ENCODE peak calls at places on chromosomes 6 and 20, in four cellular contexts. H is K562, S is GM12878, V is HepG2. W is an unnamed sample.

GRCh38 chr20:58223358-58223941 is 5.0 kb downstream of the ANKRD60 start:
- DNase-seq in H (no peak), S (no peak), V (no peak), W (no peak)

GRCh38 chr20:58542411-58543095 is 27.4 kb upstream of the APCDD1L start:
- DNase-seq in H (peak), S (no peak), V (no peak), W (no peak)

GRCh38 chr20:50289581-50289980 is 99.0 kb downstream of the CEBPB start:
- DNase-seq in H (no peak), S (no peak), V (no peak), W (no peak)

GRCh38 chr6:139407718-139408222 is 33.3 kb upstream of the CITED2 start:
- DNase-seq in H (no peak), S (no peak), V (no peak), W (no peak)

GRCh38 chr6:14476793-14477531 is 359.4 kb downstream of the CD83 start:
- DNase-seq in H (peak), S (no peak), V (no peak), W (peak)

GRCh38 chr20:39110819-39111136 is 148.6 kb downstream of the DHX35 start:
- DNase-seq in H (no peak), S (no peak), V (no peak), W (no peak)

GRCh38 chr20:50794846-50795634 is at the start of gene BCAS4:
- DNase-seq in H (peak), S (no peak), V (peak), W (peak)

GRCh38 chr6:31712296-31712695 is 2.9 kb upstream of the LY6G6D start:
- DNase-seq in H (no peak), S (no peak), V (no peak), W (peak)

GRCh38 chr6:54698974-54699373 is 147.6 kb upstream of the FAM83B start:
- DNase-seq in H (no peak), S (peak), V (no peak), W (peak)

GRCh38 chr20:41367956-41368355 is 1.3 kb upstream of the EMILIN3 start:
- DNase-seq in H (no peak), S (no peak), V (no peak), W (no peak)

GRCh38 chr20:48912065-48912464 is 9.4 kb upstream of the ARFGEF2 start:
- DNase-seq in H (no peak), S (no peak), V (no peak), W (no peak)

GRCh38 chr20:14477125-14477524 is 139.7 kb upstream of the FLRT3 start:
- DNase-seq in H (no peak), S (no peak), V (no peak), W (no peak)

GRCh38 chr6:80211295-80211694 is 104.8 kb downstream of the BCKDHB start:
- DNase-seq in H (no peak), S (no peak), V (no peak), W (no peak)

GRCh38 chr6:130489514-130489913 is 123.7 kb downstream of the TMEM200A start:
- DNase-seq in H (no peak), S (no peak), V (no peak), W (no peak)

GRCh38 chr6:56450882-56451739 is 191.6 kb downstream of the DST start:
- DNase-seq in H (no peak), S (no peak), V (peak), W (no peak)

GRCh38 chr6:12371641-12372146 is 81.5 kb downstream of the EDN1 start:
- DNase-seq in H (no peak), S (no peak), V (peak), W (no peak)

GRCh38 chr20:49529470-49529869 is 38.5 kb downstream of the PTGIS start:
- DNase-seq in H (no peak), S (no peak), V (no peak), W (no peak)

GRCh38 chr20:34472246-34472925 is 43.8 kb upstream of the DYNLRB1 start:
- DNase-seq in H (peak), S (no peak), V (no peak), W (no peak)

GRCh38 chr6:160368670-160369069 is 20.5 kb downstream of the SLC22A3 start:
- DNase-seq in H (no peak), S (no peak), V (no peak), W (no peak)

GRCh38 chr6:10582774-10583508 is 61.8 kb downstream of the GCNT2 start:
- DNase-seq in H (no peak), S (no peak), V (peak), W (peak)

GRCh38 chr6:31453259-31453658 is 44.7 kb upstream of the MICB start:
- DNase-seq in H (no peak), S (no peak), V (no peak), W (no peak)

GRCh38 chr6:18748314-18748713 is 361.2 kb downstream of the RNF144B start:
- DNase-seq in H (no peak), S (no peak), V (no peak), W (no peak)

GRCh38 chr20:36645353-36645752 is 643 bp downstream of the SLA2 start:
- DNase-seq in H (no peak), S (no peak), V (no peak), W (no peak)

GRCh38 chr6:170291271-170292110 is 613 bp upstream of the DLL1 start:
- DNase-seq in H (no peak), S (no peak), V (no peak), W (peak)

GRCh38 chr6:2275207-2275891 is 29.9 kb upstream of the GMDS start:
- DNase-seq in H (no peak), S (no peak), V (no peak), W (peak)

GRCh38 chr6:7050099-7050498 is 57.7 kb upstream of the RREB1 start:
- DNase-seq in H (no peak), S (no peak), V (no peak), W (no peak)

GRCh38 chr6:150857062-150857905 is 8.2 kb upstream of the MTHFD1L start:
- DNase-seq in H (no peak), S (no peak), V (peak), W (no peak)

GRCh38 chr6:69835414-69836179 is 30.8 kb upstream of the COL19A1 start:
- DNase-seq in H (peak), S (no peak), V (peak), W (peak)

GRCh38 chr20:46701057-46701456 is 8.4 kb upstream of the SLC2A10 start:
- DNase-seq in H (no peak), S (no peak), V (no peak), W (no peak)

GRCh38 chr6:91273729-91274128 is 686.9 kb upstream of the MAP3K7 start:
- DNase-seq in H (no peak), S (no peak), V (no peak), W (no peak)

GRCh38 chr6:20564269-20564668 is 30.0 kb downstream of the CDKAL1 start:
- DNase-seq in H (no peak), S (no peak), V (no peak), W (no peak)

GRCh38 chr20:52943185-52943841 is 28.8 kb upstream of the TSHZ2 start:
- DNase-seq in H (no peak), S (no peak), V (peak), W (no peak)

GRCh38 chr20:41072099-41072798 is 43.6 kb downstream of the TOP1 start:
- DNase-seq in H (no peak), S (no peak), V (no peak), W (peak)

GRCh38 chr6:145844933-145845531 is 30.4 kb upstream of the FBXO30 start:
- DNase-seq in H (no peak), S (no peak), V (no peak), W (no peak)

GRCh38 chr6:163946437-163946836 is 531.9 kb downstream of the QKI start:
- DNase-seq in H (no peak), S (no peak), V (no peak), W (no peak)

GRCh38 chr20:62891111-62891510 is 29.5 kb upstream of the TCFL5 start:
- DNase-seq in H (no peak), S (no peak), V (no peak), W (no peak)

GRCh38 chr6:160337301-160337700 is 10.9 kb upstream of the SLC22A3 start:
- DNase-seq in H (no peak), S (no peak), V (no peak), W (no peak)

GRCh38 chr20:46705378-46705729 is 4.1 kb upstream of the SLC2A10 start:
- DNase-seq in H (no peak), S (no peak), V (no peak), W (no peak)

GRCh38 chr20:59932616-59933295 is 681 bp downstream of the SYCP2 start:
- DNase-seq in H (no peak), S (no peak), V (no peak), W (no peak)

GRCh38 chr20:59933849-59934585 is 580 bp upstream of the SYCP2 start:
- DNase-seq in H (peak), S (no peak), V (peak), W (peak)

GRCh38 chr20:59935457-59936185 is 2.2 kb upstream of the SYCP2 start:
- DNase-seq in H (no peak), S (no peak), V (no peak), W (no peak)

GRCh38 chr20:59931511-59932312 is 1.7 kb downstream of the SYCP2 start:
- DNase-seq in H (no peak), S (no peak), V (no peak), W (no peak)

DNA sequence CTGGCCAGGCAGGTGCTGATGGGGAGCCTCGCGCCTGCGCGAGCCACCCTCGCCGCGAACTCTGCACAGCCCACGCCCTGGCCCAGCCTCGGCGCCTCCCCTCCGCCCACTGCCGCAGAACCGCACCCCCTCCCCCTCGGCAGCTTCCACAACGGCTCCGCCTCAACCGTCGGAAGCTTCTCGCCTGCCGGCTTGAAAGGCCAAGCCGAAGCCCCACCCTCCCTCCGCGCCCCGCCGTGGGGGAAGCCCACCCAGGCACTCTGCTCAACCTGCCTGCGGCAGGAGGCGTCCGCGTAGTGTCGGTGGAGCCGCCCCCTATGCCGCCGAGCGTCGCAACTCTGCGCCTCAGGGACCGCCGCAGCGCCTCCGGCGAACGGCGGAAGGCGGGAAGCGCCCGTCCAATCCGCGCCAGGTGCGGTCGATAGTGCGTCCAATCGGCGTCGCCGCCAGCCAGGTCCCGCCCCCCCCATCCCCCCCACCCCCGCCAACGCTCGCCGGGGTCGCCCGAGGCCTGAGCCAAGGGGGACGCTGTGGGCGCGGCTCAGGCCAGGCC is at the start of gene SYCP2:
- DNase-seq in H (peak), S (no peak), V (no peak), W (peak)
- TF ChIP-seq JUND in H (no peak), S (no peak), V (no peak), W (no peak)

GRCh38 chr20:33148040-33148439 is 19.9 kb upstream of the BPIFA2 start:
- DNase-seq in H (no peak), S (no peak), V (no peak), W (no peak)

GRCh38 chr20:33145521-33145920 is 22.4 kb upstream of the BPIFA2 start:
- DNase-seq in H (no peak), S (no peak), V (no peak), W (no peak)

DNA sequence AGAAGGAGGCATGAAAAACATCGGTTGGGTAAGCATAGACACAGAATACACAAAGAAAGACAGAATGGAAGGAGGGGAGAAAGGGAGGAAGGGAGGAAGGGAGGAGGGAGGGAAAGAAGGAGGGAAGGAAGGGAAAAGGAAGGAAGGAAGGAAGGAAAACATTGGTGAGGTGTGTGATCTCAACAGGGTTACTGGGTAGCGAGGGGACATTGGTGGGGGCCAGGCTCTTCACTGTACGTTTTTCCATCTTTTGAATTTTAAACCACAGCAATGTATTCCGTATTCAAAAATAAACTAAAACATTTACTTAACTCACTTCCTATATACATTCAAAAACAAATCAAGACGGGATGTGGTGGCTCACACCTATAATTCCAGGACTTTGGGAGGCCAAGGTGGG is 20.7 kb upstream of the BPIFA2 start:
- DNase-seq in H (no peak), S (no peak), V (no peak), W (no peak)
- TF ChIP-seq JUND in H (no peak), S (no peak), V (no peak), W (no peak)

GRCh38 chr20:56518126-56518525 is 6.4 kb upstream of the FAM209A start:
- DNase-seq in H (no peak), S (no peak), V (no peak), W (no peak)
- TF ChIP-seq JUND in H (no peak), S (no peak), V (no peak), W (no peak)

DNA sequence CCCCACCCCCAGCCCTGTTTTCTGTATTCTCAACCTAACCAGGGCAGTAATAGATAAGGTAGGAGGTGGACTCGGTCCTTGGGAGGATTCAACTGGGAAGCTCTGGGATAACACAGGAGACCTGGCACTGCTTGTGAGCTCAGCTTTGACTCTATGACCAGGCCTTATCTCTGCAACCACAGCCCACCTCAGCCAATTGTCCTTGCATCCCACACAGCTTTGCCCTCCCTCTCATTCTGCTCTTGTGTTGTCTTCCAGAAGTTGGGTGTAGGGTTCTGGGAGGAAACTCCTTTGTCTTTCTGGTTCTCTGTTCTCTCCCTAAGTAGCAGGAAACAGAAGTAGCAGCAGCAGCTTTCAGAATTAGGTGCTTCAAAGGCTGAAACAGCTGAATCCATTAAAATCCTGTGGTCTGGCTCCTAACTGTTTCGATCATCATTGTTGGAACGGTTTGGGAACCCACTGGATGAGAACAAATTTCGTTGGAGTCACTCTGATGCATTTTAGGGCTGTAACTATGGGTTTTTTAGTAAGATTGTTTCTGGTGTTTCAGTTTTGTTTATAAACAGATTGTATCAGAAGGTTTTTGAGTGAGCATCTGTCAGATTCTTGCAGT is 32.4 kb upstream of the SNX9 start:
- DNase-seq in H (peak), S (no peak), V (no peak), W (no peak)
- TF ChIP-seq JUND in H (no peak), S (no peak), V (no peak), W (no peak)

DNA sequence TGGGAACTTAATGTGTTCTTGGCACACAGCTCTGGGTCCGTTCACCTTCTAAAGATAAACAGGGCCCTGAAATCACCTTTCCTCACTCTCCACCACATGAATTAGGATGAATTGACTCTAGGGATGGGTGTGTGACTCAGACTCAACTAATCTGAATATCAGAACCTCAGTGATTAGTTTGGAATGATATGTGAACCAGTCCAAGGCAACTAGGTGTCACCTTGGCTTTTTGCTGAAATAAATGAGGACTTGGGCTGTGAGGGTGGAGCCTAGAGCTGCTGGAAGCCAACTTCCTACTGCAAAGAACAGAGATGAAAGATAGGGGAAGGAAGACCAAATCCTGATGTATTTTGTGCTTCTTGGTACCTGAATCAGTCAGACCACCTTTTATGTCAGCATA is 132.0 kb upstream of the RNF24 start:
- DNase-seq in H (no peak), S (no peak), V (no peak), W (no peak)
- TF ChIP-seq JUND in H (no peak), S (no peak), V (no peak), W (no peak)

GRCh38 chr6:27757307-27757706 is 154.9 kb downstream of the OR2B2 start:
- DNase-seq in H (peak), S (no peak), V (no peak), W (peak)
- TF ChIP-seq JUND in H (no peak), S (no peak), V (no peak), W (no peak)